ENCODE peak calls at places on chromosomes 5 and 9, in five cellular contexts. T is HepG2, A is HCT116, F is K562, Z is H1. H is an unnamed sample.

GRCh38 chr5:24401767-24402166 is 243.0 kb downstream of the CDH10 start:
- DNase-seq in F (no peak), A (no peak), T (no peak), Z (no peak), H (no peak)

GRCh38 chr5:121872846-121873245 is 21.2 kb downstream of the FTMT start:
- DNase-seq in F (no peak), T (no peak), Z (no peak), A (no peak), H (no peak)

GRCh38 chr5:42250-42649 is 49.7 kb upstream of the PLEKHG4B start:
- DNase-seq in A (no peak), T (no peak), F (peak; percentile 26), Z (peak; percentile 69), H (no peak)

GRCh38 chr5:93278876-93279275 is 302.1 kb downstream of the NR2F1-AS1 start:
- DNase-seq in Z (no peak), T (no peak), F (no peak), A (no peak), H (no peak)

GRCh38 chr9:93679536-93680444 is 103.4 kb downstream of the PHF2 start:
- DNase-seq in Z (peak; percentile 45), F (no peak), T (no peak), A (no peak), H (no peak)

GRCh38 chr5:136043968-136044610 is 15.3 kb downstream of the TGFBI start:
- DNase-seq in T (no peak), F (no peak), A (no peak), Z (no peak), H (no peak)

GRCh38 chr5:35908266-35908665 is 30.2 kb downstream of the CAPSL start:
- DNase-seq in A (no peak), T (no peak), F (no peak), Z (no peak), H (no peak)

GRCh38 chr5:178241259-178241658 is 8.7 kb upstream of the PHYKPL start:
- DNase-seq in T (no peak), Z (no peak), A (no peak), F (no peak), H (no peak)

GRCh38 chr5:158569534-158569933 is 530.2 kb downstream of the EBF1 start:
- DNase-seq in Z (no peak), T (no peak), A (no peak), F (no peak), H (no peak)

GRCh38 chr9:137479315-137479861 is 20.3 kb upstream of the NSMF start:
- DNase-seq in A (no peak), F (no peak), Z (no peak), T (no peak), H (no peak)

DNA sequence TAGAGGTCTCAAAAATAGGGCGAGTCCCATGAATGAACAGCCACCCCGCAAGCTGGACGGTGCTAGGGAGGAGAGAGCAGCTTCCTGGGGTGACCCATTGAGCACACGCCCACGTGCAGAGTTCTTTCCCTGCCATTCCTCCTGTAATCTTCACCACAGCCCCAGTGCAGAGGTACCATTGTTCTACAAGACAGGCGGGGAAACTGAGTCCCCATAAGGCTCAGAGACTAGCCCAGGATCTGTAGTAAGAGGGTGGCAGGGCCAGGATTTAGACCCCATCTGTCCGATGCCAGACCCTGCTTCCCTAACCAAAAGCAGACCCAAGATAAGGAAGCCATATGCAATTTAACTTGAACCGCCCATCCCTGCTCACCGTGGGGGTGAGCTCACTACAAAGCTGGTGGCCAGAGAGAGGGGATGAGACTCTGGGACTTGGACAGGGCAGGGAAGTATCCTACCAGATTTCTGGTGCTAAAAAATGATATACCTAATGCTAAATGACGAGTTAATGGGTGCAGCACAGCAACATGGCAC is 36.7 kb upstream of the ORM1 start:
- DNase-seq in A (no peak), F (no peak), Z (peak; percentile 28), T (no peak), H (no peak)
- TF ChIP-seq JUND in A (no peak), F (no peak), Z (no peak), T (no peak), H (no peak)

GRCh38 chr5:69049151-69049550 is 44.7 kb upstream of the SLC30A5 start:
- DNase-seq in F (no peak), T (peak; percentile 44), A (no peak), Z (no peak), H (no peak)

GRCh38 chr5:69046375-69046957 is 47.3 kb upstream of the SLC30A5 start:
- DNase-seq in T (peak; percentile 19), Z (no peak), F (peak; percentile 64), A (no peak), H (no peak)

GRCh38 chr5:69050214-69050613 is 43.6 kb upstream of the SLC30A5 start:
- DNase-seq in F (no peak), T (peak; percentile 36), A (no peak), Z (no peak), H (no peak)

GRCh38 chr5:69049796-69050195 is 44.0 kb upstream of the SLC30A5 start:
- DNase-seq in T (no peak), A (no peak), Z (no peak), F (no peak), H (no peak)

DNA sequence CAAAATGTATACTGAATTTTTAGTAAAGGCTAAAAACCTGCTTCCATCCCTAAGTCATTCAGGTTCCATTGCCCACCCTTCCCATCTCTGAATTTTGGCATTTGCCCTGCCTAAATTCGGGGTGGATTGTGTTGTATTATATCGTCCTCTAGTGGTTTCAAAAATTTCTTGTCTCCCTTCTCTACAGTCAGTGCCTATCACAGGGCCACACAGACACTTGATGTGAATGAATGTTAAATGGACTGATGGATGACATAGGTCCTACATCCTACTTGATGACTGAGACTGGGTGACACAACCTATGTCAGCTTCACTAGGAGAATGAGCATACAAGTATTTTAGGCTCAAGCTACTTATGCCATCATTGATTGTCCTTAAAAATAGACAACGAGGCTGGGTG is 45.6 kb upstream of the SLC30A5 start:
- DNase-seq in T (peak; percentile 7), A (no peak), F (no peak), Z (no peak), H (peak; percentile 44)
- TF ChIP-seq JUND in T (no peak), A (no peak), F (no peak), Z (no peak), H (no peak)

DNA sequence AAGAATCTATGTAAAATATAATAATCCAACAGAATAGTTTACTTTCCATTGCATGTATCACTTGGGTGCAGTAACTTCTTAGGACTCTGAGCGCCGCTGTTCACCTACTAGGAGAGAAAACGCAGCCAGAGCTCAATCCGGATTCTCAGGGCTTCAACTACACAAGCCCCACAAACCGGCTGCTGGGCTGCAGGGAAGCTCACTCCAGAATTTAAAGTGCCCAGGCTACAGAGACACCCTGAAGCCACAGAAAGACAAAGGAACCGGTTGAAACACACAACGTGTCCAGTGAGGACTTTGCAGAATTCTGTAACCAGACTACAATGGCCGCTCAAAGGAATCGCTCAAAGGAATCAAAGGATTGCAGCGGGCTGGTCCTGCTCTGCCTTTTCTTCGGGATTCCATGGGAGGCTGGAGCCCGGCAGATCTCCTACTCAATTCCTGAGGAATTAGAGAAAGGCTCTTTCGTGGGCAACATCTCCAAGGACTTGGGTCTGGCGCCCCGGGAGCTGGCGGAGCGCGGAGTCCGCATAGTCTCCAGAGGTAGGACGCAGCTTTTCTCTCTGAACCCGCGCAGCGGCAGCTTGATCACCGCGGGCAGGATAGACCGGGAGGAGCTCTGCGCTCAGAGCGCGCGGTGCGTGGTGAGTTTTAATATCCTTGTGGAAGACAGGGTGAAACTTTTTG is at the start of gene PCDHGA10:
- DNase-seq in A (peak; percentile 71), T (peak; percentile 15), Z (peak; percentile 67), F (peak; percentile 51), H (peak; percentile 93)
- TF ChIP-seq JUND in A (no peak), T (no peak), Z (no peak), F (no peak), H (no peak)

GRCh38 chr9:127521919-127522304 is 70.6 kb downstream of the LRSAM1 start:
- DNase-seq in T (no peak), Z (no peak), F (no peak), A (no peak), H (no peak)
- TF ChIP-seq JUND in T (no peak), Z (no peak), F (no peak), A (no peak), H (no peak)

GRCh38 chr5:141050622-141051525 is at the start of gene PCDHB1:
- DNase-seq in F (no peak), Z (no peak), A (no peak), T (no peak), H (peak; percentile 10)
- TF ChIP-seq JUND in F (no peak), Z (no peak), A (no peak), T (no peak), H (no peak)

GRCh38 chr9:2876320-2876719 is 32.4 kb upstream of the PUM3 start:
- DNase-seq in F (no peak), Z (no peak), T (no peak), A (no peak), H (no peak)

GRCh38 chr9:2884308-2884707 is 40.4 kb upstream of the PUM3 start:
- DNase-seq in F (no peak), T (no peak), Z (no peak), A (no peak), H (no peak)

GRCh38 chr9:2875218-2875977 is 31.5 kb upstream of the PUM3 start:
- DNase-seq in T (no peak), A (no peak), Z (no peak), F (no peak), H (no peak)

GRCh38 chr9:2876726-2877125 is 32.8 kb upstream of the PUM3 start:
- DNase-seq in A (no peak), F (no peak), T (no peak), Z (no peak), H (no peak)

GRCh38 chr9:2879803-2880202 is 35.9 kb upstream of the PUM3 start:
- DNase-seq in F (no peak), A (no peak), T (no peak), Z (no peak), H (no peak)
- TF ChIP-seq JUND in F (no peak), A (no peak), T (no peak), Z (no peak), H (no peak)